ENCODE peak calls at places on chromosomes 6 and 20, in four cellular contexts. Y, I, P and A are unnamed samples.

GRCh38 chr6:47335456-47335855 is 25.8 kb upstream of the TNFRSF21 start:
- DNase-seq in Y (no peak), I (no peak), P (peak; percentile 12), A (no peak)

GRCh38 chr6:38773338-38773737 is 58.2 kb downstream of the DNAH8 start:
- DNase-seq in Y (peak; percentile 59), I (no peak), P (no peak), A (peak; percentile 72)

GRCh38 chr6:121748376-121748775 is 312.9 kb downstream of the GJA1 start:
- DNase-seq in P (no peak), Y (no peak), I (no peak), A (no peak)

GRCh38 chr20:8375898-8376297 is 243.8 kb downstream of the PLCB1 start:
- DNase-seq in Y (no peak), I (no peak), P (no peak), A (no peak)

GRCh38 chr6:82978362-82978945 is 87.2 kb downstream of the UBE3D start:
- DNase-seq in Y (no peak), I (no peak), P (no peak), A (no peak)

GRCh38 chr6:31585531-31585930 is 546 bp upstream of the LST1 start:
- DNase-seq in Y (peak; percentile 69), P (no peak), I (no peak), A (peak; percentile 62)

GRCh38 chr6:144063744-144064401 is 31.5 kb downstream of the SF3B5 start:
- DNase-seq in P (peak; percentile 59), I (peak; percentile 91), Y (peak; percentile 97), A (peak; percentile 78)

GRCh38 chr20:45433316-45433715 is 17.4 kb downstream of the PIGT start:
- DNase-seq in I (no peak), Y (no peak), P (no peak), A (no peak)

GRCh38 chr20:17626217-17627007 is 55.6 kb downstream of the RRBP1 start:
- DNase-seq in P (no peak), Y (no peak), I (no peak), A (no peak)

GRCh38 chr6:119334535-119335264 is 14.9 kb downstream of the MAN1A1 start:
- DNase-seq in P (no peak), I (no peak), Y (no peak), A (no peak)

GRCh38 chr6:109237082-109237985 is 142.0 kb downstream of the CEP57L1 start:
- DNase-seq in Y (peak; percentile 84), P (no peak), I (no peak), A (no peak)

GRCh38 chr6:118263929-118264486 is 284.1 kb upstream of the PLN start:
- DNase-seq in Y (peak; percentile 18), I (peak; percentile 30), P (no peak), A (peak; percentile 47)

GRCh38 chr20:4449977-4450715 is 271.6 kb upstream of the PRND start:
- DNase-seq in I (no peak), P (no peak), Y (peak; percentile 11), A (no peak)

GRCh38 chr6:109015185-109015584 is 79.5 kb downstream of the SESN1 start:
- DNase-seq in I (no peak), Y (no peak), P (no peak), A (no peak)

GRCh38 chr6:44498436-44498835 is 110.9 kb downstream of the CDC5L start:
- DNase-seq in Y (no peak), I (no peak), P (no peak), A (no peak)

GRCh38 chr6:79432726-79433125 is 104.5 kb downstream of the LCA5 start:
- DNase-seq in P (no peak), I (no peak), Y (no peak), A (no peak)

GRCh38 chr6:37516076-37516919 is 16.6 kb upstream of the CCDC167 start:
- DNase-seq in P (peak; percentile 78), I (peak; percentile 79), Y (no peak), A (peak; percentile 28)

GRCh38 chr6:17691925-17692538 is 14.7 kb downstream of the NUP153 start:
- DNase-seq in P (no peak), Y (no peak), I (no peak), A (no peak)

GRCh38 chr6:150072201-150072600 is 3.3 kb upstream of the ULBP3 start:
- DNase-seq in Y (peak; percentile 84), P (no peak), I (no peak), A (no peak)

GRCh38 chr20:51221791-51222408 is 199.0 kb upstream of the KCNG1 start:
- DNase-seq in Y (peak; percentile 8), I (no peak), P (no peak), A (peak; percentile 70)

GRCh38 chr6:10901751-10902150 is 14.9 kb downstream of the SYCP2L start:
- DNase-seq in Y (no peak), I (no peak), P (peak; percentile 59), A (no peak)

GRCh38 chr20:5825136-5825719 is 75.0 kb downstream of the SHLD1 start:
- DNase-seq in I (no peak), Y (no peak), P (no peak), A (no peak)

GRCh38 chr20:16243470-16243869 is 329.8 kb downstream of the KIF16B start:
- DNase-seq in Y (no peak), I (peak; percentile 77), P (no peak), A (no peak)

GRCh38 chr20:24993337-24994185 is 1.0 kb upstream of the APMAP start:
- DNase-seq in I (no peak), Y (no peak), P (no peak), A (no peak)

GRCh38 chr20:7627734-7628663 is 312.3 kb downstream of the HAO1 start:
- DNase-seq in I (no peak), Y (no peak), P (no peak), A (no peak)

GRCh38 chr20:63397946-63398450 is 36.8 kb upstream of the CHRNA4 start:
- DNase-seq in I (no peak), Y (no peak), P (no peak), A (no peak)

GRCh38 chr6:168700880-168701279 is 259.9 kb downstream of the SMOC2 start:
- DNase-seq in Y (no peak), I (no peak), P (no peak), A (no peak)

GRCh38 chr6:549901-550300 is 107.0 kb downstream of the HUS1B start:
- DNase-seq in Y (no peak), I (no peak), P (no peak), A (no peak)

GRCh38 chr6:42974919-42975505 is 4.0 kb downstream of the PEX6 start:
- DNase-seq in Y (peak; percentile 53), I (no peak), P (no peak), A (no peak)

GRCh38 chr6:150296890-150297289 is 71.9 kb upstream of the IYD start:
- DNase-seq in I (no peak), Y (no peak), P (no peak), A (no peak)

GRCh38 chr6:116217069-116217468 is 36.8 kb downstream of the TSPYL4 start:
- DNase-seq in Y (peak; percentile 51), P (no peak), I (no peak), A (no peak)

GRCh38 chr6:148436466-148436865 is 93.8 kb downstream of the SASH1 start:
- DNase-seq in Y (no peak), P (no peak), I (no peak), A (no peak)

GRCh38 chr6:160519603-160520042 is 144.5 kb downstream of the LPA start:
- DNase-seq in I (no peak), Y (no peak), P (no peak), A (no peak)

GRCh38 chr6:110618591-110619267 is 142.3 kb upstream of the SLC22A16 start:
- DNase-seq in I (no peak), P (peak; percentile 11), Y (peak; percentile 21), A (no peak)
- TF ChIP-seq USF1 in I (no peak), P (no peak), Y (no peak), A (no peak)

DNA sequence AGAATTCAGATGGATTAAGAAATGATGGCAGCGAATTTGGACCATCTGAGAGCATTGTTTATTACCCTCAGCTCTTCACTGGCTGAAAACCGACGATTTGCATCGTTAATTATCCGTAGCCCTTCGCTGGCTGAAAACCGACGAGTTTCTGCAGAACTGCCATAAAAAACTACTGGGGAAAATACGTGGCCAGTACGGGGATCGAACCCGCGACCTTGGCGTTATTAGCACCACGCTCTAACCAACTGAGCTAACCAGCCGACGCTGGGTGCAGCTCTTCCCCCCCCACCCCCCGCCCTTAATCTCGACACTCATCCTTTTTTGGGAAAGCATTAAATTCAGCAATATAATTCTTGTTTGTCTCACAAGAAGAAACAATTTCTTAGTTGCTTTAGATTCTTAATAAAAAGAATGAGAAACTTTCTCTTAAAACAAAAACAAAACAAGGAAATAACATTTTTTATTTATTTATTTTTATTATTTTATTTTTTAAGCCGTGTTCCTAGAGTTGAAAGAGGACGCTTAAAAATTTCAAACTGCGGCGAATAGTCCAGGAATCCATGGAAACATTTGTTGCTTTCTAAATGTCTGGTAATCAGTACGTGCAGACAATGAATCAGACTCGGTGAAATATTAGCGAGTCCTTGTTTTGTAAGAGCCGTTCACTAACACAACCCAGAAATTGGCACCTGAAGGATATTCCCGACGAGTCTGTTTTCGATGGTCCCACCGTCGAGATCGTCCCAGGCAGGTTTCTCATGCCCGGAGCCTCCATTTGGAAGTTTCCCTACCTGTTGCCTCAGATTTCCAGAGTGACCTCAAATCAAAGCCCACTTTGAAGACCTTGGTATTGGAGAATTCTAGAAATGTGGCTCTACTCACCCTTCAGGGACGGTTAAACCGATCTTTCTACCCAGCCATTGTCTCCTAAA is 27.8 kb downstream of the PRSS16 start:
- DNase-seq in Y (peak; percentile 90), P (no peak), I (peak; percentile 36), A (peak; percentile 72)
- TF ChIP-seq USF1 in Y (no peak), P (no peak), I (no peak), A (no peak)

DNA sequence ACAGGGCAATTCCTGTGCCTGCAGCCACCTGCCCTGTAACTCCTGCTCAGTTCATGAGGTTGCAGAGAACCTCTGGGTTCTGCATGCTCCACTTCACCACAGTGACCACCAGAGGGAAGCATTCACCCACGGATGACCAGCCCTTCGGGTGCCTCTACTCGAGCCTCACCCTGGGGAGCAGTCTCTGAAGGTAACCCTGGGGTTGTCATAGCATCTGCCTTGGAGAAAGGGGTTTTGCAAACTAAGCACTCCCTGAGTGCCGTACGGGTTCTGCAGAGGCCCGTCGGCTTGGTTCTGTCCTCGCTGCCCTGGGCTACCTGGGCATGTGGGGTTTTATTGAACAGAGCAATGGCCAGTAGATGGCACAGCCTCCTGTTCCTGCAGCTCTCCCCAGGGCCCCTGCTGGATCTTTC is 10.2 kb upstream of the CST5 start:
- DNase-seq in P (no peak), Y (peak; percentile 65), I (peak; percentile 34), A (peak; percentile 90)
- TF ChIP-seq USF1 in P (no peak), Y (no peak), I (no peak), A (no peak)

DNA sequence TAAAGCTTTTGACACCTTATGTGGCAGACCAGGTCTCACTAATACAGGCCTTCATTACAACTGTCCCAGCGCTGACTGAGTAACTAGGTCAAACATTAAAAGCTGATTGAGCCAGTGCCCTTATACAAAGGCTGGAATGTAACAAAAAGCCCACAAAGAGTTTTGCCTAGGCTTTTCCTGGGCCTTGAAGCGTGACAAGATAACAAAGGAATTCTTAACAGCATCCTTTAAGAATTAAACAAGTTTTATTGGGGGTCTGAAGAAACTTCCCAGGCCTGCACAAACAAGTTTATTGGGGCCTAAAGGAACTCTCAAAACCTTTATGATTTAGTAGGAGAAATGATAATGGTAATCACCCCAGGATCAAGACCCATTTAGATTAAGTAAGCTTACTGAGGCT is 267.6 kb upstream of the FAM83B start:
- DNase-seq in Y (no peak), P (no peak), I (no peak), A (no peak)
- TF ChIP-seq USF1 in Y (no peak), P (no peak), I (no peak), A (no peak)

GRCh38 chr6:34940030-34940434 is 51.0 kb downstream of the ANKS1A start:
- DNase-seq in Y (no peak), I (no peak), P (no peak), A (no peak)
- TF ChIP-seq USF1 in Y (no peak), I (no peak), P (no peak), A (no peak)